ENCODE peak calls at places on chromosome 13, in five cellular contexts. J, S, X, P and U are unnamed samples.

GRCh38 chr13:44274838-44275237 is 98.8 kb upstream of the SERP2 start:
- DNase-seq in J (no peak), P (no peak), X (peak; percentile 32), S (no peak), U (no peak)

GRCh38 chr13:113740661-113741060 is 18.4 kb upstream of the TMEM255B start:
- DNase-seq in P (no peak), J (no peak), X (no peak), S (no peak), U (peak; percentile 39)

GRCh38 chr13:52738719-52739467 is 727 bp downstream of the CNMD start:
- DNase-seq in P (peak; percentile 62), J (peak; percentile 75), S (no peak), X (peak; percentile 67), U (peak; percentile 82)

GRCh38 chr13:45331981-45332830 is 8.8 kb downstream of the TPT1 start:
- DNase-seq in S (no peak), J (no peak), P (no peak), X (no peak), U (no peak)

GRCh38 chr13:41465215-41465907 is 8.0 kb downstream of the RGCC start:
- DNase-seq in X (no peak), S (no peak), P (no peak), J (no peak), U (peak; percentile 87)

GRCh38 chr13:98033277-98034247 is 80.1 kb downstream of the IPO5 start:
- DNase-seq in P (no peak), S (no peak), X (peak; percentile 48), J (peak; percentile 72), U (no peak)

GRCh38 chr13:68627377-68627776 is 1397.2 kb upstream of the PCDH9 start:
- DNase-seq in X (no peak), J (no peak), S (no peak), P (no peak), U (no peak)

GRCh38 chr13:65808061-65808460 is 1422.1 kb downstream of the PCDH9 start:
- DNase-seq in S (no peak), J (no peak), P (no peak), X (no peak), U (no peak)

GRCh38 chr13:113820813-113821651 is 42.8 kb downstream of the GAS6 start:
- DNase-seq in S (peak; percentile 83), X (no peak), J (no peak), P (no peak), U (peak; percentile 80)

GRCh38 chr13:25876256-25876655 is 175.6 kb downstream of the SHISA2 start:
- DNase-seq in X (no peak), P (no peak), S (no peak), J (no peak), U (no peak)

GRCh38 chr13:50284540-50284939 is 269.3 kb downstream of the KCNRG start:
- DNase-seq in P (no peak), X (no peak), J (no peak), S (no peak), U (no peak)

GRCh38 chr13:46801831-46802230 is 4.9 kb upstream of the ESD start:
- DNase-seq in X (no peak), S (no peak), P (no peak), J (no peak), U (no peak)

GRCh38 chr13:111328803-111329410 is 8.5 kb downstream of the TEX29 start:
- DNase-seq in X (no peak), P (peak; percentile 21), S (no peak), J (no peak), U (no peak)

GRCh38 chr13:112748947-112749346 is 59.1 kb downstream of the ATP11A start:
- DNase-seq in P (no peak), S (no peak), X (no peak), J (no peak), U (no peak)

GRCh38 chr13:114146629-114147028 is 14.2 kb upstream of the RASA3 start:
- DNase-seq in P (no peak), X (peak; percentile 45), S (no peak), J (peak; percentile 62), U (peak; percentile 58)

GRCh38 chr13:59690857-59691500 is 472.7 kb downstream of the DIAPH3 start:
- DNase-seq in P (no peak), X (no peak), S (no peak), J (no peak), U (no peak)

GRCh38 chr13:113869263-113869662 is 5.4 kb upstream of the GAS6 start:
- DNase-seq in P (no peak), X (no peak), S (no peak), J (no peak), U (no peak)

GRCh38 chr13:34462843-34463242 is 479.2 kb upstream of the NBEA start:
- DNase-seq in P (no peak), X (no peak), S (no peak), J (no peak), U (no peak)

GRCh38 chr13:66405908-66406802 is 824.0 kb downstream of the PCDH9 start:
- DNase-seq in J (no peak), P (no peak), S (no peak), X (no peak), U (no peak)

GRCh38 chr13:80040219-80040976 is 300.5 kb downstream of the SPRY2 start:
- DNase-seq in X (no peak), P (no peak), S (no peak), J (no peak), U (no peak)

GRCh38 chr13:112842343-112842856 is 126.6 kb upstream of the MCF2L start:
- DNase-seq in P (peak; percentile 30), X (no peak), S (no peak), J (peak; percentile 32), U (no peak)

GRCh38 chr13:29886446-29886845 is 36.0 kb upstream of the UBL3 start:
- DNase-seq in J (no peak), P (no peak), S (no peak), X (no peak), U (no peak)

GRCh38 chr13:112212533-112212932 is 145.6 kb downstream of the SOX1 start:
- DNase-seq in P (no peak), X (no peak), J (no peak), S (no peak), U (no peak)

GRCh38 chr13:36907801-36908200 is 12.2 kb downstream of the SMAD9 start:
- DNase-seq in S (no peak), J (no peak), P (no peak), X (no peak), U (no peak)

GRCh38 chr13:58587183-58587582 is 955.6 kb downstream of the PCDH17 start:
- DNase-seq in P (no peak), S (no peak), X (no peak), J (no peak), U (no peak)

GRCh38 chr13:32594339-32594738 is 8.1 kb downstream of the PDS5B start:
- DNase-seq in S (no peak), P (no peak), J (no peak), X (no peak), U (no peak)

GRCh38 chr13:89584058-89584457 is 1763.4 kb upstream of the MIR17HG start:
- DNase-seq in S (no peak), X (no peak), J (peak; percentile 18), P (no peak), U (no peak)

GRCh38 chr13:30968734-30969335 is 36.4 kb downstream of the TEX26 start:
- DNase-seq in J (no peak), S (no peak), P (no peak), X (no peak), U (no peak)

GRCh38 chr13:110445183-110445582 is 116.3 kb downstream of the RAB20 start:
- DNase-seq in S (no peak), J (no peak), P (no peak), X (no peak), U (no peak)

GRCh38 chr13:87671031-87671823 is at the start of gene SLITRK5:
- DNase-seq in X (peak; percentile 83), S (peak; percentile 64), P (peak; percentile 88), J (peak; percentile 85), U (peak; percentile 90)

GRCh38 chr13:23574421-23574820 is 4.2 kb downstream of the TNFRSF19 start:
- DNase-seq in X (no peak), S (no peak), P (no peak), J (no peak), U (no peak)

GRCh38 chr13:23579072-23579885 is 9.1 kb downstream of the TNFRSF19 start:
- DNase-seq in S (peak; percentile 91), J (peak; percentile 92), P (peak; percentile 92), X (peak; percentile 93), U (peak; percentile 95)

GRCh38 chr13:23579886-23580706 is 9.9 kb downstream of the TNFRSF19 start:
- DNase-seq in J (peak; percentile 46), X (peak; percentile 59), S (no peak), P (no peak), U (no peak)

GRCh38 chr13:23575632-23576031 is 5.4 kb downstream of the TNFRSF19 start:
- DNase-seq in J (no peak), X (no peak), P (no peak), S (no peak), U (no peak)

GRCh38 chr13:23578411-23579071 is 8.3 kb downstream of the TNFRSF19 start:
- DNase-seq in P (peak; percentile 75), X (peak; percentile 65), J (peak; percentile 74), S (peak; percentile 70), U (peak; percentile 96)
- TF ChIP-seq CTCF in P (peak; percentile 72), X (peak; percentile 71), J (peak; percentile 67), S (peak; percentile 24), U (peak; percentile 64)

GRCh38 chr13:75331792-75332349 is 150.1 kb downstream of the TBC1D4 start:
- DNase-seq in P (no peak), S (no peak), X (no peak), J (no peak), U (no peak)
- H3K27ac ChIP-seq in P (no peak overlapping the region), S (no peak overlapping the region), X (no peak overlapping the region), J (no peak overlapping the region), U (no peak overlapping the region)

GRCh38 chr13:91346062-91346461 is 1.4 kb upstream of the MIR17HG start:
- DNase-seq in J (no peak), X (no peak), S (no peak), P (no peak), U (no peak)

GRCh38 chr13:91347212-91347995 is at the start of gene MIR17HG:
- DNase-seq in P (peak; percentile 91), X (peak; percentile 95), S (peak; percentile 86), J (peak; percentile 92), U (peak; percentile 97)

GRCh38 chr13:91348906-91349435 is 1.5 kb downstream of the MIR17HG start:
- DNase-seq in S (peak; percentile 90), X (no peak), P (peak; percentile 86), J (peak; percentile 84), U (peak; percentile 98)

GRCh38 chr13:91347996-91348905 is 764 bp downstream of the MIR17HG start:
- DNase-seq in P (no peak), J (no peak), X (peak; percentile 91), S (peak; percentile 53), U (peak; percentile 89)

GRCh38 chr13:91346848-91347211 is 657 bp upstream of the MIR17HG start:
- DNase-seq in X (peak; percentile 45), J (peak; percentile 34), P (peak; percentile 38), S (no peak), U (peak; percentile 34)
- H3K27me3 ChIP-seq in X (no peaks in the 10 kb centered on the region), J (no peaks in the 10 kb centered on the region), P (no peaks in the 10 kb centered on the region), S (no peaks in the 10 kb centered on the region), U (no peaks in the 10 kb centered on the region)

DNA sequence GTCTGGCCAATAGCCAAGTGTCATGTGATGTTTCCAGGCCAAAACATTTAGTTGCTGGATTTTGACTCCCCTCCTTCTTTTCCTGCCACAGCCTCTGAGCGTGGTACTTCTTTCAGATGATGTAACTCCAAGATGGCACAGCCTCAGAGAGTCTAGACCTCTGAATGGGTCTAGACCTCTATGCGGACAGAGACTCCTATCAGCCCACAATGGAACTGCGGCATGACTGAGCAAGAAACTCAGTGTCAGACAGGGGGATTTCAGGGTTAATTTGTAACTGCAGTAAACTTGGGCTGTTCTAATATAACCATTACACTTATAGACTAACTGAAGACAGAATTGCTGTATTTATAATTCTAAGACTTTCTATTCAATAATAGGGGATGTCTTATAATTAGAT is 42.6 kb upstream of the ZDHHC20 start:
- DNase-seq in X (no peak), P (peak; percentile 38), J (peak; percentile 70), S (no peak), U (no peak)
- TF ChIP-seq CTCF in X (no peak), P (peak; percentile 54), J (peak; percentile 52), S (no peak), U (no peak)

GRCh38 chr13:108213946-108214345 is 1.4 kb downstream of the LIG4 start:
- DNase-seq in J (no peak), S (no peak), P (no peak), X (no peak), U (no peak)
- H3K27ac ChIP-seq in J (no peak overlapping the region), S (no peak overlapping the region), P (no peak overlapping the region), X (no peak overlapping the region), U (peak overlapping the region; percentile 69)